ENCODE peak calls at places on chromosomes 13 and 19, in seven cellular contexts. U is stromal cell of bone marrow; X is activated CD4-positive, alpha-beta memory T cell treated with anti-CD3 and anti-CD28 coated beads for 36 hours; I is left cardiac atrium; F is stimulated activated CD8-positive, alpha-beta memory T cell treated with anti-CD3 and anti-CD28 coated beads, Interleukin-7, amount 100 ng/mL, for 1 hour; R is GM06990; L is T-cell. P is an unnamed sample.

GRCh38 chr13:44929691-44930090 is 59.6 kb downstream of the NUFIP1 start:
- DNase-seq in I (no peak), X (no peak), L (no peak), U (no peak), R (no peak), F (no peak), P (no peak)

GRCh38 chr19:42529248-42529764 is 1.0 kb upstream of the CEACAM1 start:
- DNase-seq in R (peak; percentile 60), U (peak; percentile 21), L (peak; percentile 71), X (peak; percentile 82), I (peak; percentile 48), F (peak; percentile 36), P (no peak)

GRCh38 chr13:29756506-29756905 is 93.9 kb downstream of the UBL3 start:
- DNase-seq in F (no peak), U (no peak), I (no peak), L (no peak), R (no peak), X (no peak), P (no peak)

GRCh38 chr13:34993470-34993869 is 51.4 kb downstream of the NBEA start:
- DNase-seq in R (no peak), I (no peak), U (no peak), F (no peak), X (no peak), L (no peak), P (no peak)

GRCh38 chr19:3961007-3961406 is 9.9 kb downstream of the DAPK3 start:
- DNase-seq in I (no peak), X (no peak), R (no peak), L (no peak), U (no peak), F (no peak), P (no peak)

GRCh38 chr19:41624515-41624914 is 2.4 kb downstream of the CEACAM4 start:
- DNase-seq in U (no peak), X (no peak), I (no peak), R (no peak), L (no peak), F (no peak), P (no peak)

GRCh38 chr13:49388256-49388655 is 55.6 kb downstream of the CAB39L start:
- DNase-seq in U (no peak), R (no peak), I (no peak), X (no peak), F (no peak), L (no peak), P (no peak)

GRCh38 chr13:37870895-37871550 is 1.5 kb upstream of the TRPC4 start:
- DNase-seq in L (no peak), F (no peak), R (no peak), U (peak; percentile 54), X (no peak), I (no peak), P (peak; percentile 15)

GRCh38 chr19:49767967-49768581 is 1.3 kb downstream of the AP2A1 start:
- DNase-seq in L (no peak), U (no peak), X (no peak), R (no peak), I (no peak), F (no peak), P (no peak)

GRCh38 chr19:45569619-45570421 is 14.8 kb downstream of the OPA3 start:
- DNase-seq in I (peak; percentile 41), R (peak; percentile 31), X (peak; percentile 79), U (no peak), L (peak; percentile 65), F (peak; percentile 23), P (no peak)

GRCh38 chr13:45333973-45334922 is 6.7 kb downstream of the TPT1 start:
- DNase-seq in F (peak; percentile 14), X (peak; percentile 53), U (no peak), L (peak; percentile 42), R (no peak), I (no peak), P (no peak)

GRCh38 chr13:27339299-27339698 is 68.7 kb downstream of the RASL11A start:
- DNase-seq in F (no peak), L (peak; percentile 49), X (peak; percentile 58), R (no peak), U (no peak), I (peak; percentile 25), P (no peak)

GRCh38 chr13:24865158-24865557 is 101.2 kb downstream of the RNF17 start:
- DNase-seq in X (no peak), L (no peak), U (peak; percentile 13), F (no peak), R (no peak), I (no peak), P (no peak)

GRCh38 chr19:24054044-24054935 is 32.7 kb upstream of the ZNF254 start:
- DNase-seq in F (no peak), R (no peak), X (peak; percentile 28), I (no peak), U (peak; percentile 83), L (no peak), P (peak; percentile 13)

GRCh38 chr13:113106053-113106452 is 462 bp downstream of the F7 start:
- DNase-seq in L (no peak), X (no peak), I (no peak), F (no peak), U (no peak), R (no peak), P (no peak)

P was measured in amniotic stem cell.